ENCODE peak calls at places on chromosome 4, in seven cellular contexts. One of them, this sample, is unnamed.
A peak's percentile ranks its signal among the peaks of the same experiment; 100 is the strongest.

GRCh38 chr4:98794565-98795205 is 134.2 kb downstream of the EIF4E start:
- DNase-seq in A549: no peak
- DNase-seq in prostate gland: no peak
- DNase-seq in Peyer's patch: no peak
- DNase-seq in BE2C: no peak
- DNase-seq in tibial nerve: no peak
- DNase-seq in cardiac muscle cell: peak; percentile 58
- DNase-seq in this sample: no peak

GRCh38 chr4:26032572-26033320 is 118.7 kb downstream of the SMIM20 start:
- DNase-seq in A549: no peak
- DNase-seq in prostate gland: no peak
- DNase-seq in Peyer's patch: no peak
- DNase-seq in BE2C: no peak
- DNase-seq in tibial nerve: peak; percentile 16
- DNase-seq in cardiac muscle cell: peak; percentile 91
- DNase-seq in this sample: no peak

GRCh38 chr4:22672944-22673343 is 19.8 kb upstream of the GBA3 start:
- DNase-seq in A549: no peak
- DNase-seq in prostate gland: no peak
- DNase-seq in Peyer's patch: no peak
- DNase-seq in BE2C: no peak
- DNase-seq in tibial nerve: no peak
- DNase-seq in cardiac muscle cell: no peak
- DNase-seq in this sample: no peak

GRCh38 chr4:54879576-54879975 is 221.8 kb downstream of the KIT start:
- DNase-seq in A549: no peak
- DNase-seq in prostate gland: no peak
- DNase-seq in Peyer's patch: no peak
- DNase-seq in BE2C: no peak
- DNase-seq in tibial nerve: no peak
- DNase-seq in cardiac muscle cell: peak; percentile 80
- DNase-seq in this sample: no peak

GRCh38 chr4:140091305-140091704 is 62.7 kb downstream of the MAML3 start:
- DNase-seq in A549: no peak
- DNase-seq in prostate gland: no peak
- DNase-seq in Peyer's patch: no peak
- DNase-seq in BE2C: no peak
- DNase-seq in tibial nerve: no peak
- DNase-seq in cardiac muscle cell: no peak
- DNase-seq in this sample: no peak

GRCh38 chr4:64781737-64782326 is 372.6 kb upstream of the TECRL start:
- DNase-seq in A549: no peak
- DNase-seq in prostate gland: no peak
- DNase-seq in Peyer's patch: no peak
- DNase-seq in BE2C: no peak
- DNase-seq in tibial nerve: no peak
- DNase-seq in cardiac muscle cell: peak; percentile 35
- DNase-seq in this sample: peak; percentile 5

GRCh38 chr4:136314686-136315085 is 1217.6 kb downstream of the PCDH18 start:
- DNase-seq in A549: no peak
- DNase-seq in prostate gland: no peak
- DNase-seq in Peyer's patch: no peak
- DNase-seq in BE2C: no peak
- DNase-seq in tibial nerve: no peak
- DNase-seq in cardiac muscle cell: no peak
- DNase-seq in this sample: no peak

GRCh38 chr4:124873361-124874171 is 161.0 kb upstream of the ANKRD50 start:
- DNase-seq in A549: no peak
- DNase-seq in prostate gland: no peak
- DNase-seq in Peyer's patch: no peak
- DNase-seq in BE2C: no peak
- DNase-seq in tibial nerve: no peak
- DNase-seq in cardiac muscle cell: no peak
- DNase-seq in this sample: no peak

GRCh38 chr4:40190465-40190864 is 6.4 kb upstream of the RHOH start:
- DNase-seq in A549: no peak
- DNase-seq in prostate gland: no peak
- DNase-seq in Peyer's patch: no peak
- DNase-seq in BE2C: no peak
- DNase-seq in tibial nerve: no peak
- DNase-seq in cardiac muscle cell: no peak
- DNase-seq in this sample: no peak
- H3K4me1 ChIP-seq in A549: peaks cover 57% of the 10 kb centered on the region
- H3K4me1 ChIP-seq in prostate gland: peaks cover 10% of the 10 kb centered on the region
- H3K4me1 ChIP-seq in Peyer's patch: no peaks in the 10 kb centered on the region
- H3K4me1 ChIP-seq in BE2C: no peaks in the 10 kb centered on the region
- H3K4me1 ChIP-seq in tibial nerve: no peaks in the 10 kb centered on the region
- H3K4me1 ChIP-seq in cardiac muscle cell: no peaks in the 10 kb centered on the region
- H3K4me1 ChIP-seq in this sample: peaks cover 2% of the 10 kb centered on the region

GRCh38 chr4:7699040-7699439 is 240.6 kb downstream of the AFAP1 start:
- DNase-seq in A549: no peak
- DNase-seq in prostate gland: no peak
- DNase-seq in Peyer's patch: no peak
- DNase-seq in BE2C: no peak
- DNase-seq in tibial nerve: peak; percentile 43
- DNase-seq in cardiac muscle cell: peak; percentile 95
- DNase-seq in this sample: no peak

GRCh38 chr4:7698586-7698985 is 241.1 kb downstream of the AFAP1 start:
- DNase-seq in A549: no peak
- DNase-seq in prostate gland: no peak
- DNase-seq in Peyer's patch: no peak
- DNase-seq in BE2C: no peak
- DNase-seq in tibial nerve: no peak
- DNase-seq in cardiac muscle cell: no peak
- DNase-seq in this sample: no peak

GRCh38 chr4:7699825-7700224 is 239.8 kb downstream of the AFAP1 start:
- DNase-seq in A549: no peak
- DNase-seq in prostate gland: no peak
- DNase-seq in Peyer's patch: no peak
- DNase-seq in BE2C: no peak
- DNase-seq in tibial nerve: no peak
- DNase-seq in cardiac muscle cell: no peak
- DNase-seq in this sample: no peak

GRCh38 chr4:7697821-7698220 is 241.8 kb downstream of the AFAP1 start:
- DNase-seq in A549: no peak
- DNase-seq in prostate gland: no peak
- DNase-seq in Peyer's patch: no peak
- DNase-seq in BE2C: no peak
- DNase-seq in tibial nerve: no peak
- DNase-seq in cardiac muscle cell: no peak
- DNase-seq in this sample: no peak

DNA sequence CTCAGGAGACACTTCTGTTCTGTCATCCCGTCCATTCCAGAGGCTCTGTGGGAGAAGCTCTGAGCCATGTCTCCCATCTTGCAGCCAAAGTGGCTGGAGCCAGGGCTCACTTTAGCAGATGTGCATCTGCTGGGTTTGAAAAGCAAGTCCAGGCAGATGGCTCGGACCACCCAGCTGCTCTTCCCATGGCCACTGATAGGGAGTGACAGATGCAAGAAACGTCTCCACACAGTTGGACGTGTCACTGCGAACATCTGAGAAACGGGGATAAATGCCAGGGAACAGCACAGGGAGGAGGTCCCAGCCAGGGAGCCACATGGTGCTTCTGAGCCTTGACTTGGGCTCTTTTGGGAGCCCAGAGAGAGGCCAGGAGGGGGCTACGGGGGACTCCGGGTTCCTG is 242.3 kb downstream of the AFAP1 start:
- DNase-seq in A549: no peak
- DNase-seq in prostate gland: no peak
- DNase-seq in Peyer's patch: no peak
- DNase-seq in BE2C: no peak
- DNase-seq in tibial nerve: no peak
- DNase-seq in cardiac muscle cell: no peak
- DNase-seq in this sample: no peak
- H3K4me1 ChIP-seq in A549: no peaks in the 10 kb centered on the region
- H3K4me1 ChIP-seq in prostate gland: no peaks in the 10 kb centered on the region
- H3K4me1 ChIP-seq in Peyer's patch: no peaks in the 10 kb centered on the region
- H3K4me1 ChIP-seq in BE2C: no peaks in the 10 kb centered on the region
- H3K4me1 ChIP-seq in tibial nerve: peaks cover 29% of the 10 kb centered on the region
- H3K4me1 ChIP-seq in cardiac muscle cell: no peaks in the 10 kb centered on the region
- H3K4me1 ChIP-seq in this sample: no peaks in the 10 kb centered on the region

DNA sequence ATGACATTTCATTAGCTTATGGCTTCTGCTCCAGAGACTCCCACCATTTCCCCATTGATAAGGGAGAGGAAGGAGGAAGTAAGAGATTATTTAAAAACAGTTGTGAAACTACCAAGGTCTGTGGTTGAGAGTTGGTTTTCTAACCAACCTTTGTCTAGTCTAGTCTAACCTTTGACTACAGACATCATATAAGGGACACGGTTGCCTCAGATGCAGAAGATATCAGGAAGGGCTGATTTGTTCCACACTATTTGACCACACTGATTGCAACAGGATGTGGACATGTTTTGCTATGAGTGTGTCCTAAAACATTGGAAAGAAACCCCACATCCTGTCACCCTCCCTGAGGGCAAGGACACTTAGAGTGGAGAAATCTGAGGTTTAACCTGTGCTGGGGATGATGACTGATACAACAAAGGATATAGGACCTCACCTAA is 53.0 kb downstream of the COQ2 start:
- DNase-seq in A549: no peak
- DNase-seq in prostate gland: no peak
- DNase-seq in Peyer's patch: no peak
- DNase-seq in BE2C: no peak
- DNase-seq in tibial nerve: no peak
- DNase-seq in cardiac muscle cell: peak; percentile 28
- DNase-seq in this sample: peak; percentile 48
- H3K4me1 ChIP-seq in A549: no peaks in the 10 kb centered on the region
- H3K4me1 ChIP-seq in prostate gland: no peaks in the 10 kb centered on the region
- H3K4me1 ChIP-seq in Peyer's patch: no peaks in the 10 kb centered on the region
- H3K4me1 ChIP-seq in BE2C: no peaks in the 10 kb centered on the region
- H3K4me1 ChIP-seq in tibial nerve: no peaks in the 10 kb centered on the region
- H3K4me1 ChIP-seq in cardiac muscle cell: no peaks in the 10 kb centered on the region
- H3K4me1 ChIP-seq in this sample: peaks cover 4% of the 10 kb centered on the region

GRCh38 chr4:17358236-17358635 is 153.7 kb downstream of the QDPR start:
- DNase-seq in A549: no peak
- DNase-seq in prostate gland: no peak
- DNase-seq in Peyer's patch: no peak
- DNase-seq in BE2C: no peak
- DNase-seq in tibial nerve: no peak
- DNase-seq in cardiac muscle cell: peak; percentile 24
- DNase-seq in this sample: no peak
- H3K4me1 ChIP-seq in A549: no peaks in the 10 kb centered on the region
- H3K4me1 ChIP-seq in prostate gland: no peaks in the 10 kb centered on the region
- H3K4me1 ChIP-seq in Peyer's patch: no peaks in the 10 kb centered on the region
- H3K4me1 ChIP-seq in BE2C: no peaks in the 10 kb centered on the region
- H3K4me1 ChIP-seq in tibial nerve: no peaks in the 10 kb centered on the region
- H3K4me1 ChIP-seq in cardiac muscle cell: no peaks in the 10 kb centered on the region
- H3K4me1 ChIP-seq in this sample: no peaks in the 10 kb centered on the region

DNA sequence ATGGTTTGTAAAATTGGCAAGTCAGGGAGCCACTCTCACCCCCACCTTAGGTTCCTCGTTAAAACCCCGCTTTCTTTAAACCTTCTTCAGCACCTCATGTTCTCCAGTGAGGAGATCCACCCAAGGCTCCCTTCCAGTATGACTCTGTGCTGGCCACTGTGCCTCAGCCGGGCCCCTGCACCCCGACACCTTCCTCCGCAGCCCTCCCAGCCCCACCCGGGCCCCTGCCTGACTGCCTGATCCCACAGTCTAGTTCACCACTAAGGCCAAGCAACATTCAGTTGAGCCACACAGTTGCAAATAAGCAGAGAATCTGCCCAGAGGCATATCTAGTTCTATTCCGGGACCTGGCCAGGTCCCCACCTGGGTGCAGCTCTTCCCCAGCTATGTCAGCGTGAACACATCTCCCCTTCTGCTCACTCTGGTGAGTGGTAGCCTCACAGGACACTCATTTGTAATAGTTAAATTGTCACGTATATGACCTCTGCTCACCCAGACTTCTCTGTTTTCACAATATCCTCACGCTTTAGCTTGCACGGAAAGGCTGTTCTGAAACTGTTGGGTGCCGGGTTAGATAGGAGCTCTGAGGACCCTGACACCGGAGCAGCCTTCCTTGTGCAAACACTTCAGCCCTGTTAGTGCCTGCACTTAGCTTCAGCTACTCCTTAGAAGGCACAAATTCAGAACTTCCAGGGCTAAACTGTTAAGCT is 146.8 kb downstream of the DCTD start:
- DNase-seq in A549: no peak
- DNase-seq in prostate gland: no peak
- DNase-seq in Peyer's patch: no peak
- DNase-seq in BE2C: no peak
- DNase-seq in tibial nerve: no peak
- DNase-seq in cardiac muscle cell: no peak
- DNase-seq in this sample: no peak
- H3K4me1 ChIP-seq in A549: no peaks in the 10 kb centered on the region
- H3K4me1 ChIP-seq in prostate gland: no peaks in the 10 kb centered on the region
- H3K4me1 ChIP-seq in Peyer's patch: no peaks in the 10 kb centered on the region
- H3K4me1 ChIP-seq in BE2C: no peaks in the 10 kb centered on the region
- H3K4me1 ChIP-seq in tibial nerve: peaks cover 1% of the 10 kb centered on the region
- H3K4me1 ChIP-seq in cardiac muscle cell: peaks cover 7% of the 10 kb centered on the region
- H3K4me1 ChIP-seq in this sample: no peaks in the 10 kb centered on the region

DNA sequence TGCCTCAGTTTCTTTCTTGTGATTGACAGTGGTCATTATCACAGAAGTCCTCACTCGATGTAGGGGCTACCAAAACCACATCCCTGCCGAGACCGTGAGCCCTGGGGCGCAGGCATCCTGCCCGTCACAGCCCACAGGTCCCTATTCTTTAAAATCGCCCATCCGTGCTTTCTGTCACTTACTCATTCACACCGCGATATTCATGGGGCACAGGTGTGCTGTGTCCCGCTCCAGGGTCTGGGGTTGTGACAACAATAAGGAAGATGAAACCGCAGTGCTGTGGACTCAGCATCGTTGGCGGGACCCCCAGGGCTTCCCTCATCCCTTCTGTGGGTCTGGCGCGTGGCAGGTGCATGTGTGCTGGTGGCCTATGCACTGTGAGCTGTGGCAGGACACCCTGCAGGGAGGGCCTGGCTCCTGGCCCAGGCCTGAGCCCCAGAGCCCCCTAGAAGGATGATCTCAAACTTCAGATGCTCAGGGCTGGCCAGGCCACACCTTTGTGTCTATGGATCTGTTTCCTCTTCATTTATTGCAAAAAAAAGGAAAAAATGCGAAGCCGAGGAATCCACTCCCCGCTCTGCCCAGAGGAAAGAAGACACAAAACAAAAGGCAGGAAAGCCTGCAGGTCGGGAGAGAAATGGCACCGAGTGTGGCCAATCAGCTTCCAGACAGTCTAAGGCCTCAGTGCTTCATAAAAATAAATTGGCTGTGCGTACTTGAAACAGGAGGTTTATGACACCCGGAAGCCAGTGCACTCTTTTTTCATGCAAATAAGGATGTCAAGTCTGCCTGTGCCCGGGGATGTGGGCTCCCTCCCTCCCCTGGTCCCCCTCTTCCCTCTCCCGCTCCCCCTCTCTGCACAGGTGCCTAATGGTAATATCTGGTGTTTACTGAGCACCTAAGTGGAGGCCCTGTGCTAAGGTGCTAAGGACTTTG is 109.5 kb upstream of the ADRA2C start:
- DNase-seq in A549: no peak
- DNase-seq in prostate gland: no peak
- DNase-seq in Peyer's patch: no peak
- DNase-seq in BE2C: no peak
- DNase-seq in tibial nerve: no peak
- DNase-seq in cardiac muscle cell: no peak
- DNase-seq in this sample: no peak
- H3K4me1 ChIP-seq in A549: no peaks in the 10 kb centered on the region
- H3K4me1 ChIP-seq in prostate gland: no peaks in the 10 kb centered on the region
- H3K4me1 ChIP-seq in Peyer's patch: no peaks in the 10 kb centered on the region
- H3K4me1 ChIP-seq in BE2C: peaks cover 22% of the 10 kb centered on the region
- H3K4me1 ChIP-seq in tibial nerve: no peaks in the 10 kb centered on the region
- H3K4me1 ChIP-seq in cardiac muscle cell: no peaks in the 10 kb centered on the region
- H3K4me1 ChIP-seq in this sample: no peaks in the 10 kb centered on the region

This sample was measured in small intestine.